ENCODE peak calls at places on chromosome 19, in seven cellular contexts. O, G, Y, C, U, R and N are unnamed samples. For H3K27me3, the result is how much of the 10 kb centered on the place peaks cover.

GRCh38 chr19:1088419-1089066 is 6.6 kb downstream of the POLR2E start:
- DNase-seq in O (peak), G (peak), Y (no peak), C (no peak), U (no peak), R (no peak), N (no peak)

GRCh38 chr19:2235026-2235395 is 1.1 kb downstream of the PLEKHJ1 start:
- DNase-seq in O (no peak), G (no peak), Y (no peak), C (no peak), U (no peak), R (no peak), N (no peak)

GRCh38 chr19:54338521-54338920 is 441 bp downstream of the LILRA4 start:
- DNase-seq in O (no peak), G (no peak), Y (no peak), C (no peak), U (no peak), R (no peak), N (no peak)

GRCh38 chr19:19457691-19458090 is 52.2 kb downstream of the GATAD2A start:
- DNase-seq in O (no peak), G (no peak), Y (no peak), C (no peak), U (no peak), R (no peak), N (no peak)

GRCh38 chr19:48554385-48555091 is 2.6 kb downstream of the SULT2B1 start:
- DNase-seq in O (peak), G (no peak), Y (no peak), C (no peak), U (no peak), R (no peak), N (no peak)

GRCh38 chr19:32203161-32203560 is 142.2 kb upstream of the ZNF507 start:
- DNase-seq in O (no peak), G (no peak), Y (no peak), C (no peak), U (no peak), R (no peak), N (no peak)

GRCh38 chr19:49400034-49400433 is 12.0 kb downstream of the KASH5 start:
- DNase-seq in O (no peak), G (no peak), Y (no peak), C (peak), U (no peak), R (no peak), N (no peak)

GRCh38 chr19:2495130-2495641 is 19.3 kb downstream of the GADD45B start:
- DNase-seq in O (peak), G (peak), Y (peak), C (peak), U (peak), R (no peak), N (peak)

GRCh38 chr19:44846455-44847143 is 502 bp downstream of the NECTIN2 start:
- DNase-seq in O (no peak), G (no peak), Y (peak), C (no peak), U (peak), R (no peak), N (peak)

GRCh38 chr19:55443824-55444719 is 972 bp upstream of the SHISA7 start:
- DNase-seq in O (no peak), G (no peak), Y (no peak), C (no peak), U (no peak), R (no peak), N (no peak)

GRCh38 chr19:7004313-7004931 is 16.8 kb downstream of the MBD3L2B start:
- DNase-seq in O (no peak), G (no peak), Y (no peak), C (peak), U (no peak), R (no peak), N (no peak)

GRCh38 chr19:14022469-14022868 is 5.5 kb upstream of the RLN3 start:
- DNase-seq in O (no peak), G (no peak), Y (no peak), C (peak), U (peak), R (no peak), N (no peak)

GRCh38 chr19:18617562-18617961 is 4.9 kb downstream of the TMEM59L start:
- DNase-seq in O (no peak), G (no peak), Y (no peak), C (no peak), U (no peak), R (no peak), N (no peak)

GRCh38 chr19:49200238-49200862 is 42.8 kb downstream of the TRPM4 start:
- DNase-seq in O (no peak), G (no peak), Y (no peak), C (no peak), U (no peak), R (no peak), N (no peak)

GRCh38 chr19:47145639-47146486 is 15.2 kb downstream of the SAE1 start:
- DNase-seq in O (no peak), G (no peak), Y (no peak), C (no peak), U (no peak), R (no peak), N (no peak)

GRCh38 chr19:19656451-19657396 is 6.8 kb downstream of the ATP13A1 start:
- DNase-seq in O (no peak), G (no peak), Y (no peak), C (no peak), U (no peak), R (no peak), N (no peak)

GRCh38 chr19:51687791-51688664 is 5.1 kb upstream of the SPACA6 start:
- DNase-seq in O (peak), G (peak), Y (peak), C (peak), U (peak), R (no peak), N (peak)

GRCh38 chr19:54674021-54674617 is 11.3 kb downstream of the LILRB4 start:
- DNase-seq in O (no peak), G (no peak), Y (no peak), C (no peak), U (no peak), R (no peak), N (no peak)

GRCh38 chr19:52749780-52750179 is 14.9 kb upstream of the ZNF611 start:
- DNase-seq in O (no peak), G (no peak), Y (no peak), C (no peak), U (no peak), R (no peak), N (no peak)

GRCh38 chr19:1468274-1469199 is 10.5 kb downstream of the C19orf25 start:
- DNase-seq in O (no peak), G (no peak), Y (no peak), C (peak), U (no peak), R (no peak), N (no peak)

GRCh38 chr19:55227241-55228014 is 1.1 kb downstream of the TMEM86B start:
- DNase-seq in O (no peak), G (no peak), Y (no peak), C (no peak), U (no peak), R (no peak), N (no peak)

GRCh38 chr19:3409346-3410064 is 43.1 kb downstream of the NFIC start:
- DNase-seq in O (peak), G (peak), Y (peak), C (no peak), U (peak), R (no peak), N (peak)

GRCh38 chr19:46494115-46494935 is 1.3 kb downstream of the PNMA8B start:
- DNase-seq in O (no peak), G (no peak), Y (no peak), C (no peak), U (no peak), R (no peak), N (no peak)

GRCh38 chr19:11420894-11421606 is 1.9 kb upstream of the RGL3 start:
- DNase-seq in O (peak), G (no peak), Y (no peak), C (no peak), U (no peak), R (no peak), N (no peak)
- H3K4me3 ChIP-seq in O (no peak), G (peak), Y (peak), C (no peak), U (peak), R (peak), N (peak)

DNA sequence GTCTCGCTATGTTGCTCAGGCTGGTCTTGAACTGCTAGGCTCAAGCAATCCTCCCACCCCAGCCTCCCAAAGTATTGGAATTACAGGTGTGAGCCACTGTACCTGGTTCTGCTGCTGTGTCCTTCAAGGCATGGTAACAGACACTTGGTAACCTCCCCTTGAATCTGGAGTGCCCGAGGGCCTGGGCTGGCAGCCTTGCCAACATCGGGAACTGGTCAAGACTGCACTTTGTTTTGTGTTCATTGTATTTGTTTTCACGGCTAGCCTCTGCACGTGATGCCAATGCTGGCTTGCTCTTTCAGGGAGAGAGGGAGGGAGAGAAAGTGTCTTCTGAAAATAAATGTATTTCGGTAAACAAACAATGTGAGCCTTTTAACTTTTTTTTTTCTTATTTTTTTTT is 12.0 kb downstream of the CERS4 start:
- DNase-seq in O (no peak), G (peak), Y (no peak), C (no peak), U (peak), R (no peak), N (no peak)
- TF ChIP-seq POLR2A in O (no peak), G (no peak), Y (no peak), C (no peak), U (no peak), R (no peak), N (no peak)

GRCh38 chr19:15519433-15519976 is 11.2 kb downstream of the CYP4F22 start:
- DNase-seq in O (no peak), G (no peak), Y (no peak), C (no peak), U (no peak), R (no peak), N (no peak)
- H3K27me3 ChIP-seq in O (under half), G (under half), Y (under half), C (under half), U (under half), R (under half), N (under half)

GRCh38 chr19:39676004-39676403 is 20.3 kb downstream of the LGALS16 start:
- DNase-seq in O (no peak), G (no peak), Y (no peak), C (no peak), U (no peak), R (no peak), N (no peak)
- H3K4me3 ChIP-seq in O (no peak), G (no peak), Y (no peak), C (no peak), U (no peak), R (no peak), N (no peak)

GRCh38 chr19:34669305-34669704 is 7.7 kb downstream of the SCGB2B2 start:
- DNase-seq in O (peak), G (peak), Y (no peak), C (no peak), U (no peak), R (no peak), N (no peak)
- TF ChIP-seq POLR2A in O (no peak), G (no peak), Y (no peak), C (no peak), U (no peak), R (no peak), N (no peak)

GRCh38 chr19:5071579-5071978 is 102.7 kb downstream of the KDM4B start:
- DNase-seq in O (no peak), G (no peak), Y (no peak), C (no peak), U (no peak), R (no peak), N (no peak)
- H3K27me3 ChIP-seq in O (under half), G (under half), Y (under half), C (under half), U (under half), R (under half), N (under half)

GRCh38 chr19:41221514-41222205 is 2.6 kb downstream of the AXL start:
- DNase-seq in O (no peak), G (no peak), Y (no peak), C (no peak), U (no peak), R (no peak), N (no peak)

GRCh38 chr19:41222240-41222639 is 3.2 kb downstream of the AXL start:
- DNase-seq in O (no peak), G (no peak), Y (no peak), C (no peak), U (no peak), R (no peak), N (no peak)

GRCh38 chr19:41225238-41226052 is 6.4 kb downstream of the AXL start:
- DNase-seq in O (peak), G (peak), Y (peak), C (peak), U (peak), R (peak), N (peak)

GRCh38 chr19:41224632-41225031 is 5.6 kb downstream of the AXL start:
- DNase-seq in O (no peak), G (no peak), Y (no peak), C (no peak), U (no peak), R (no peak), N (no peak)

GRCh38 chr19:41223431-41224234 is 4.6 kb downstream of the AXL start:
- DNase-seq in O (peak), G (no peak), Y (no peak), C (peak), U (no peak), R (no peak), N (no peak)
- H3K4me3 ChIP-seq in O (no peak), G (no peak), Y (no peak), C (peak), U (peak), R (no peak), N (no peak)